ENCODE peak calls at places on chromosomes 6 and 20, in five cellular contexts. One of them, this sample, is unnamed. For H3K36me3, the result is how much of the 10 kb centered on the place peaks cover.

GRCh38 chr20:5504061-5504739 is 187.4 kb upstream of the PROKR2 start:
- DNase-seq in HCT116: no peak
- DNase-seq in adrenal gland: peak
- DNase-seq in suprapubic skin: peak
- DNase-seq in endodermal cell: peak
- DNase-seq in this sample: peak

GRCh38 chr6:82786251-82786650 is 279.4 kb downstream of the UBE3D start:
- DNase-seq in HCT116: no peak
- DNase-seq in adrenal gland: no peak
- DNase-seq in suprapubic skin: no peak
- DNase-seq in endodermal cell: no peak
- DNase-seq in this sample: no peak

GRCh38 chr20:63177134-63177784 is 38.7 kb downstream of the YTHDF1 start:
- DNase-seq in HCT116: no peak
- DNase-seq in adrenal gland: no peak
- DNase-seq in suprapubic skin: no peak
- DNase-seq in endodermal cell: peak
- DNase-seq in this sample: no peak

GRCh38 chr6:160510199-160510598 is 153.9 kb downstream of the LPA start:
- DNase-seq in HCT116: no peak
- DNase-seq in adrenal gland: no peak
- DNase-seq in suprapubic skin: no peak
- DNase-seq in endodermal cell: no peak
- DNase-seq in this sample: no peak

GRCh38 chr20:45308078-45308778 is at the start of gene MATN4:
- DNase-seq in HCT116: no peak
- DNase-seq in adrenal gland: no peak
- DNase-seq in suprapubic skin: no peak
- DNase-seq in endodermal cell: peak
- DNase-seq in this sample: no peak

GRCh38 chr6:107248147-107248546 is 132.8 kb upstream of the BEND3 start:
- DNase-seq in HCT116: no peak
- DNase-seq in adrenal gland: no peak
- DNase-seq in suprapubic skin: no peak
- DNase-seq in endodermal cell: no peak
- DNase-seq in this sample: no peak

GRCh38 chr6:157518399-157519250 is 137.6 kb downstream of the ZDHHC14 start:
- DNase-seq in HCT116: peak
- DNase-seq in adrenal gland: no peak
- DNase-seq in suprapubic skin: no peak
- DNase-seq in endodermal cell: peak
- DNase-seq in this sample: no peak

GRCh38 chr20:14064921-14065320 is 69.6 kb downstream of the MACROD2 start:
- DNase-seq in HCT116: no peak
- DNase-seq in adrenal gland: no peak
- DNase-seq in suprapubic skin: no peak
- DNase-seq in endodermal cell: no peak
- DNase-seq in this sample: no peak

GRCh38 chr20:2421247-2421646 is 40.5 kb downstream of the TGM6 start:
- DNase-seq in HCT116: peak
- DNase-seq in adrenal gland: no peak
- DNase-seq in suprapubic skin: no peak
- DNase-seq in endodermal cell: no peak
- DNase-seq in this sample: no peak

GRCh38 chr6:166297606-166298005 is 10.6 kb downstream of the PRR18 start:
- DNase-seq in HCT116: no peak
- DNase-seq in adrenal gland: no peak
- DNase-seq in suprapubic skin: no peak
- DNase-seq in endodermal cell: no peak
- DNase-seq in this sample: no peak

GRCh38 chr6:74114428-74114827 is 418.4 kb downstream of the CD109 start:
- DNase-seq in HCT116: no peak
- DNase-seq in adrenal gland: no peak
- DNase-seq in suprapubic skin: no peak
- DNase-seq in endodermal cell: no peak
- DNase-seq in this sample: no peak

GRCh38 chr20:53735536-53736050 is 142.0 kb upstream of the ZNF217 start:
- DNase-seq in HCT116: no peak
- DNase-seq in adrenal gland: no peak
- DNase-seq in suprapubic skin: no peak
- DNase-seq in endodermal cell: no peak
- DNase-seq in this sample: no peak

GRCh38 chr6:156687875-156688549 is 89.2 kb upstream of the ARID1B start:
- DNase-seq in HCT116: peak
- DNase-seq in adrenal gland: peak
- DNase-seq in suprapubic skin: no peak
- DNase-seq in endodermal cell: peak
- DNase-seq in this sample: no peak

GRCh38 chr20:55561259-55561658 is 444.1 kb downstream of the CBLN4 start:
- DNase-seq in HCT116: no peak
- DNase-seq in adrenal gland: no peak
- DNase-seq in suprapubic skin: no peak
- DNase-seq in endodermal cell: no peak
- DNase-seq in this sample: no peak

GRCh38 chr6:39686980-39687379 is 38.2 kb downstream of the KIF6 start:
- DNase-seq in HCT116: no peak
- DNase-seq in adrenal gland: no peak
- DNase-seq in suprapubic skin: no peak
- DNase-seq in endodermal cell: no peak
- DNase-seq in this sample: no peak

GRCh38 chr20:6976096-6976495 is 208.6 kb downstream of the BMP2 start:
- DNase-seq in HCT116: no peak
- DNase-seq in adrenal gland: no peak
- DNase-seq in suprapubic skin: no peak
- DNase-seq in endodermal cell: no peak
- DNase-seq in this sample: no peak

GRCh38 chr20:3420211-3420707 is 12.8 kb upstream of the DNAAF9 start:
- DNase-seq in HCT116: no peak
- DNase-seq in adrenal gland: peak
- DNase-seq in suprapubic skin: no peak
- DNase-seq in endodermal cell: no peak
- DNase-seq in this sample: peak

GRCh38 chr20:2299301-2299700 is 3.5 kb downstream of the TGM3 start:
- DNase-seq in HCT116: no peak
- DNase-seq in adrenal gland: no peak
- DNase-seq in suprapubic skin: peak
- DNase-seq in endodermal cell: no peak
- DNase-seq in this sample: no peak

GRCh38 chr20:35954907-35955251 is 577 bp upstream of the SCAND1 start:
- DNase-seq in HCT116: no peak
- DNase-seq in adrenal gland: no peak
- DNase-seq in suprapubic skin: no peak
- DNase-seq in endodermal cell: no peak
- DNase-seq in this sample: no peak

GRCh38 chr6:112827793-112828192 is 480.7 kb downstream of the RFPL4B start:
- DNase-seq in HCT116: no peak
- DNase-seq in adrenal gland: peak
- DNase-seq in suprapubic skin: no peak
- DNase-seq in endodermal cell: no peak
- DNase-seq in this sample: no peak

GRCh38 chr20:4041748-4042411 is 26.5 kb upstream of the RNF24 start:
- DNase-seq in HCT116: peak
- DNase-seq in adrenal gland: peak
- DNase-seq in suprapubic skin: no peak
- DNase-seq in endodermal cell: peak
- DNase-seq in this sample: no peak

GRCh38 chr6:51902261-51902764 is 185.1 kb downstream of the PKHD1 start:
- DNase-seq in HCT116: no peak
- DNase-seq in adrenal gland: no peak
- DNase-seq in suprapubic skin: no peak
- DNase-seq in endodermal cell: no peak
- DNase-seq in this sample: no peak

GRCh38 chr20:62322428-62323073 is 19.8 kb downstream of the ADRM1 start:
- DNase-seq in HCT116: no peak
- DNase-seq in adrenal gland: no peak
- DNase-seq in suprapubic skin: no peak
- DNase-seq in endodermal cell: no peak
- DNase-seq in this sample: no peak

GRCh38 chr6:40962241-40962640 is 76.8 kb downstream of the UNC5CL start:
- DNase-seq in HCT116: peak
- DNase-seq in adrenal gland: no peak
- DNase-seq in suprapubic skin: no peak
- DNase-seq in endodermal cell: no peak
- DNase-seq in this sample: no peak

DNA sequence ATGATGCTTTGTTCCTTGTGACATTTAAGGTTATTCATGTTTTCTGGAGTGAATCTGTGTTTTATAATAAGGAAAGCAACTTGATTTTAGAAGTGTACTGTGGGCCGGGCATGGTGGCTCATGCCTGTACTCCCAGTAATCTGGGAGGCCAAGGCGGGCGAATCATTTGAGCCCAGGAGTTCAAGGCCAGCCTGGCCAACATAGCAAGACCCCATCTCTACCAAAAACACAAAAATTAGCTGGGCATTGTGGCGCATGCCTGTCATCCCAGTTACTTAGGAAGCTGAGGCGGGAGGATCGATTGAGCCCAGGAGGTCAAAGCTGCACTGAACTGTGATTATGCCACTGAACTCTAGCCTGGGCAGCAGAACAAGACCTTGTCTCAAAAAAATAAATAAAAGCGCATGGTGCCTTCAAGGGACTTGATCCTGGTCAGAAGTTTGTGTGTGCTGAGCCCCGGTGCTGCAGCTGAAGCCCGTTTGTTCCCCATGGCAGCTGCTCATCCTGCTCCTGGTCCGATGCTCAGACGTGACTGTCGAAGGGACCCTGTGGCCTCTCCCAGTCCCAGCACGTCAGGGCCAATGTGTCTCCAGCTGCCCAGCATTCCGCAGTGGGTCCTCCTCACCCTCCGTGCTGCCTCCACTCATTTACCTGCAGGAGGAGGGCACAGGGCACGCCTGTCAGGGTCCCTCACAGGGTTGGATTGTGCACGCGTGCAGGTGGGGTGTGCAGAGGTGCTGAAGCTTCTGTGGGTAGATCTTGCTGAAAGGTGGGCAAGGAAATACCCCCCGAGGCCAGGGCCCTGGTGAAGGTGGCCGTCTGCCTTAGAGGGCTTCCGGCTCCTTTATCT is 18.3 kb downstream of the ENTPD6 start:
- DNase-seq in HCT116: no peak
- DNase-seq in adrenal gland: no peak
- DNase-seq in suprapubic skin: peak
- DNase-seq in endodermal cell: no peak
- DNase-seq in this sample: no peak
- H3K36me3 ChIP-seq in HCT116: under half
- H3K36me3 ChIP-seq in adrenal gland: half or more
- H3K36me3 ChIP-seq in suprapubic skin: half or more
- H3K36me3 ChIP-seq in endodermal cell: half or more
- H3K36me3 ChIP-seq in this sample: under half

GRCh38 chr20:10647471-10647870 is 26.3 kb downstream of the JAG1 start:
- DNase-seq in HCT116: no peak
- DNase-seq in adrenal gland: peak
- DNase-seq in suprapubic skin: no peak
- DNase-seq in endodermal cell: peak
- DNase-seq in this sample: no peak

GRCh38 chr20:10647909-10648308 is 25.9 kb downstream of the JAG1 start:
- DNase-seq in HCT116: no peak
- DNase-seq in adrenal gland: peak
- DNase-seq in suprapubic skin: no peak
- DNase-seq in endodermal cell: no peak
- DNase-seq in this sample: no peak

GRCh38 chr20:10648651-10649050 is 25.1 kb downstream of the JAG1 start:
- DNase-seq in HCT116: no peak
- DNase-seq in adrenal gland: peak
- DNase-seq in suprapubic skin: no peak
- DNase-seq in endodermal cell: no peak
- DNase-seq in this sample: no peak

GRCh38 chr20:10646006-10646405 is 27.8 kb downstream of the JAG1 start:
- DNase-seq in HCT116: no peak
- DNase-seq in adrenal gland: no peak
- DNase-seq in suprapubic skin: peak
- DNase-seq in endodermal cell: no peak
- DNase-seq in this sample: no peak

DNA sequence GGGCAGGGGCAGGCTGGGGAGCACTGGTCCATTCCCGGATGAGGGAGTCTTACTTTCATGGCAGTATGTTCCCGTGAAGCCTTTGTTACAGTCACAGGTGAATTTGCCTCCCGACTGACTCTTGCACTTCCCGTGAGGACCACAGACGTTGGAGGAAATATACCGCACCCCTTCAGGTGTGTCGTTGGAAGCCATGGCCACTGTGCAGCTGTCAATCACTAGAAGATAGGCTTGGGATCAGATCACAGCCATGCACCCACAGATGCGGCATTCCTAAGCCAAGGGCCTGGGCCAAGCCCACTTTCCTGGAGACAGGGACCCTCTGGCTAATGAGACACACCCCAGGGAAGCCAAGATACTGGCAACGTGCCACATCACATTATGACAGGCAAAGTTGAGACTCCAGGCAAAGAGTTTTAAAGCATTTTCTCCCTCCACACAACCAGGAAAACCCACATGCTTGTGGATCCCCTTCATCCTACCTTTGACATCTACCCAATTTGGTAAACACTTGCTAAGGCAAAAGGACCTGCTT is 26.8 kb downstream of the JAG1 start:
- DNase-seq in HCT116: no peak
- DNase-seq in adrenal gland: peak
- DNase-seq in suprapubic skin: no peak
- DNase-seq in endodermal cell: no peak
- DNase-seq in this sample: no peak
- H3K36me3 ChIP-seq in HCT116: under half
- H3K36me3 ChIP-seq in adrenal gland: half or more
- H3K36me3 ChIP-seq in suprapubic skin: half or more
- H3K36me3 ChIP-seq in endodermal cell: under half
- H3K36me3 ChIP-seq in this sample: half or more

GRCh38 chr6:131597448-131597847 is 24.4 kb downstream of the ARG1 start:
- DNase-seq in HCT116: no peak
- DNase-seq in adrenal gland: no peak
- DNase-seq in suprapubic skin: no peak
- DNase-seq in endodermal cell: no peak
- DNase-seq in this sample: no peak

GRCh38 chr6:131594074-131594473 is 21.0 kb downstream of the ARG1 start:
- DNase-seq in HCT116: no peak
- DNase-seq in adrenal gland: no peak
- DNase-seq in suprapubic skin: no peak
- DNase-seq in endodermal cell: no peak
- DNase-seq in this sample: no peak

GRCh38 chr6:131592935-131593334 is 19.9 kb downstream of the ARG1 start:
- DNase-seq in HCT116: no peak
- DNase-seq in adrenal gland: peak
- DNase-seq in suprapubic skin: no peak
- DNase-seq in endodermal cell: no peak
- DNase-seq in this sample: no peak
- H3K36me3 ChIP-seq in HCT116: under half
- H3K36me3 ChIP-seq in adrenal gland: half or more
- H3K36me3 ChIP-seq in suprapubic skin: half or more
- H3K36me3 ChIP-seq in endodermal cell: half or more
- H3K36me3 ChIP-seq in this sample: half or more

DNA sequence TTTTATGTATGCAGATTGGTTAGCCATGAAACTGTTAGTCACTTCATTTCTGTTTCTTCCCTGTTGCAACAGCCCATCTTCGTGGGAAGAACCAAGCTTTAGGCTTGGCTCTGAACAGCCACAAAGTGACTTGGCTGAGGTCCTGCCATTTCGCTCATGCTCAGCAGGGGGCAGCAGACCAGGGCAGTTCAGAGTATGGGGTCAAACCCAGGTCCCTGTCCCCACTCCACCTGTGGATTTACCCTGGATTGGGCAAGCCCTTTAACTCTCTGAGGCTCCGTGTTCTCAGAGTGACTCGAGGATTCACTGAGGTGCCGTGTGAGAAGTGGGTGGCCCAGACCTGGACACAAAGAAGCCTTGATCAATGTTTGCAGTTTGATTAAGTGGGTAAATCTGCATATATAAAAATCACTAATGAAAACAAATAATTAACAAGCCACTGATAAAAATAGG is 19.8 kb upstream of the MAP1LC3A start:
- DNase-seq in HCT116: no peak
- DNase-seq in adrenal gland: peak
- DNase-seq in suprapubic skin: no peak
- DNase-seq in endodermal cell: peak
- DNase-seq in this sample: no peak
- H3K36me3 ChIP-seq in HCT116: under half
- H3K36me3 ChIP-seq in adrenal gland: half or more
- H3K36me3 ChIP-seq in suprapubic skin: half or more
- H3K36me3 ChIP-seq in endodermal cell: half or more
- H3K36me3 ChIP-seq in this sample: half or more